ENCODE peak calls at places on chromosomes 3 and 15, in five cellular contexts. F is stimulated activated CD4-positive, alpha-beta T cell treated with anti-CD3 and anti-CD28 coated beads, TNF-alpha, amount 100 ng/mL, for 4 hours; S is lung microvascular endothelial cell; U is occipital lobe; I is progenitor cell of endocrine pancreas. W is an unnamed sample.

GRCh38 chr3:191330309-191330712 is at the start of gene UTS2B:
- DNase-seq in I (no peak), S (peak), U (no peak), F (no peak), W (no peak)

GRCh38 chr15:91491131-91491950 is 362.2 kb upstream of the SLCO3A1 start:
- DNase-seq in F (no peak), I (no peak), U (no peak), S (no peak), W (no peak)

GRCh38 chr3:141875893-141876380 is 506 bp upstream of the ATP1B3 start:
- DNase-seq in U (peak), S (peak), F (no peak), I (peak), W (peak)

GRCh38 chr3:51630513-51630912 is 40.5 kb upstream of the TEX264 start:
- DNase-seq in F (no peak), U (no peak), S (no peak), I (no peak), W (no peak)

GRCh38 chr3:170692720-170693119 is 106.8 kb upstream of the SLC7A14 start:
- DNase-seq in U (no peak), S (no peak), I (no peak), F (no peak), W (no peak)

GRCh38 chr3:88000853-88001252 is 58.0 kb downstream of the CGGBP1 start:
- DNase-seq in I (no peak), U (no peak), F (no peak), S (peak), W (no peak)

GRCh38 chr3:119311191-119311925 is 17.2 kb downstream of the ARHGAP31 start:
- DNase-seq in F (no peak), S (peak), I (no peak), U (no peak), W (no peak)

GRCh38 chr3:46864051-46864881 is 1.0 kb upstream of the MYL3 start:
- DNase-seq in U (no peak), S (no peak), I (no peak), F (no peak), W (peak)

GRCh38 chr15:40182358-40183029 is 21.6 kb downstream of the BUB1B start:
- DNase-seq in S (no peak), F (no peak), U (no peak), I (no peak), W (no peak)

GRCh38 chr15:52010633-52011595 is 8.1 kb upstream of the MAPK6 start:
- DNase-seq in U (no peak), S (peak), F (no peak), I (no peak), W (no peak)

GRCh38 chr3:194296832-194297666 is 54.1 kb downstream of the CPN2 start:
- DNase-seq in I (peak), F (no peak), S (no peak), U (no peak), W (no peak)

GRCh38 chr3:98885851-98886250 is 15.6 kb downstream of the DCBLD2 start:
- DNase-seq in U (no peak), F (no peak), I (no peak), S (no peak), W (no peak)

GRCh38 chr3:194140520-194141414 is 4.8 kb downstream of the HES1 start:
- DNase-seq in F (no peak), S (peak), U (no peak), I (peak), W (peak)

GRCh38 chr15:35596261-35596660 is 50.3 kb upstream of the DPH6 start:
- DNase-seq in I (no peak), U (no peak), F (no peak), S (no peak), W (no peak)

GRCh38 chr15:27796405-27797085 is 302.6 kb downstream of the OCA2 start:
- DNase-seq in U (no peak), F (no peak), S (no peak), I (no peak), W (no peak)

GRCh38 chr3:79351693-79352092 is 416.1 kb downstream of the ROBO1 start:
- DNase-seq in U (no peak), I (no peak), F (no peak), S (no peak), W (no peak)

GRCh38 chr15:85764304-85764633 is 30.5 kb downstream of the KLHL25 start:
- DNase-seq in F (no peak), S (no peak), U (no peak), I (no peak), W (peak)

GRCh38 chr3:41792806-41793205 is 169.1 kb downstream of the ULK4 start:
- DNase-seq in U (no peak), I (no peak), F (no peak), S (no peak), W (no peak)

GRCh38 chr3:118955914-118956556 is 78.6 kb downstream of the IGSF11 start:
- DNase-seq in S (no peak), F (no peak), I (no peak), U (no peak), W (no peak)

GRCh38 chr3:45896956-45897355 is 10.6 kb downstream of the CCR9 start:
- DNase-seq in U (no peak), I (no peak), S (peak), F (no peak), W (no peak)

GRCh38 chr15:90871716-90872480 is 3.5 kb downstream of the FURIN start:
- DNase-seq in F (no peak), S (peak), I (no peak), U (no peak), W (peak)

GRCh38 chr3:102181202-102181920 is 253.5 kb upstream of the ZPLD1 start:
- DNase-seq in I (no peak), U (no peak), F (no peak), S (peak), W (no peak)

GRCh38 chr15:101536875-101537405 is 47.4 kb upstream of the PCSK6 start:
- DNase-seq in S (no peak), U (no peak), I (no peak), F (no peak), W (no peak)

W was measured in Right ventricle myocardium inferior.